ENCODE peak calls at places on chromosome 19, in four cellular contexts. J is H1, G is esophagus squamous epithelium, X is lower lobe of right lung. I is an unnamed sample. For H3K36me3 and H3K9me3, the result is how much of the 10 kb centered on the place peaks cover.

GRCh38 chr19:41904118-41904870 is 21.3 kb downstream of the ARHGEF1 start:
- DNase-seq in X (peak), G (no peak), J (no peak), I (no peak)

GRCh38 chr19:17716309-17716929 is 2.9 kb upstream of the MAP1S start:
- DNase-seq in X (no peak), G (no peak), J (no peak), I (no peak)

GRCh38 chr19:29596885-29597525 is 9.1 kb upstream of the POP4 start:
- DNase-seq in X (no peak), J (no peak), G (no peak), I (no peak)

GRCh38 chr19:56125806-56126590 is 4.9 kb upstream of the ZNF787 start:
- DNase-seq in J (no peak), G (no peak), X (no peak), I (no peak)

GRCh38 chr19:15231256-15231655 is 992 bp downstream of the EPHX3 start:
- DNase-seq in J (no peak), X (no peak), G (no peak), I (no peak)

GRCh38 chr19:1365306-1365963 is 18.3 kb upstream of the NDUFS7 start:
- DNase-seq in J (no peak), G (no peak), X (no peak), I (no peak)

GRCh38 chr19:4523306-4524110 is 5.2 kb upstream of the PLIN4 start:
- DNase-seq in G (no peak), X (peak), J (peak), I (no peak)

GRCh38 chr19:4602915-4603314 is 36.4 kb upstream of the TNFAIP8L1 start:
- DNase-seq in G (no peak), X (no peak), J (no peak), I (no peak)

GRCh38 chr19:58325623-58326022 is 1.2 kb upstream of the ZSCAN22 start:
- DNase-seq in X (no peak), J (no peak), G (no peak), I (no peak)

GRCh38 chr19:29917911-29918310 is 24.1 kb upstream of the URI1 start:
- DNase-seq in G (no peak), X (no peak), J (no peak), I (no peak)

GRCh38 chr19:54435551-54436016 is 13.4 kb upstream of the LENG8 start:
- DNase-seq in G (no peak), X (no peak), J (peak), I (no peak)

GRCh38 chr19:42683917-42684513 is 56.3 kb downstream of the PSG3 start:
- DNase-seq in X (no peak), G (no peak), J (peak), I (no peak)

GRCh38 chr19:7340959-7341837 is 7.5 kb upstream of the ARHGEF18 start:
- DNase-seq in J (peak), G (no peak), X (peak), I (peak)

GRCh38 chr19:952680-953500 is 27.1 kb downstream of the ARID3A start:
- DNase-seq in G (no peak), X (no peak), J (no peak), I (no peak)

GRCh38 chr19:44705502-44706010 is 6.6 kb downstream of the CEACAM16 start:
- DNase-seq in J (no peak), X (no peak), G (no peak), I (no peak)

GRCh38 chr19:51337141-51337860 is 4.6 kb downstream of the VSIG10L start:
- DNase-seq in X (no peak), G (no peak), J (no peak), I (no peak)

GRCh38 chr19:29492761-29493160 is 33.0 kb upstream of the VSTM2B start:
- DNase-seq in J (peak), X (no peak), G (no peak), I (no peak)

GRCh38 chr19:48728882-48729645 is 9.5 kb upstream of the MAMSTR start:
- DNase-seq in G (no peak), X (no peak), J (peak), I (no peak)

GRCh38 chr19:808176-808741 is 11.0 kb downstream of the PTBP1 start:
- DNase-seq in J (no peak), X (no peak), G (no peak), I (no peak)

GRCh38 chr19:29429581-29429980 is 96.2 kb upstream of the VSTM2B start:
- DNase-seq in G (no peak), J (no peak), X (no peak), I (no peak)

GRCh38 chr19:32908641-32909190 is 39.1 kb upstream of the SLC7A9 start:
- DNase-seq in X (no peak), J (no peak), G (no peak), I (no peak)

GRCh38 chr19:14476307-14476662 is 1.1 kb upstream of the PTGER1 start:
- DNase-seq in G (no peak), X (no peak), J (no peak), I (no peak)

GRCh38 chr19:31214997-31215396 is 134.2 kb downstream of the TSHZ3 start:
- DNase-seq in J (no peak), X (no peak), G (no peak), I (no peak)

GRCh38 chr19:31211088-31211487 is 138.1 kb downstream of the TSHZ3 start:
- DNase-seq in J (no peak), G (no peak), X (no peak), I (no peak)

GRCh38 chr19:31214086-31214485 is 135.2 kb downstream of the TSHZ3 start:
- DNase-seq in J (no peak), X (peak), G (peak), I (peak)
- H3K4me3 ChIP-seq in J (no peak), X (no peak), G (no peak), I (no peak)

DNA sequence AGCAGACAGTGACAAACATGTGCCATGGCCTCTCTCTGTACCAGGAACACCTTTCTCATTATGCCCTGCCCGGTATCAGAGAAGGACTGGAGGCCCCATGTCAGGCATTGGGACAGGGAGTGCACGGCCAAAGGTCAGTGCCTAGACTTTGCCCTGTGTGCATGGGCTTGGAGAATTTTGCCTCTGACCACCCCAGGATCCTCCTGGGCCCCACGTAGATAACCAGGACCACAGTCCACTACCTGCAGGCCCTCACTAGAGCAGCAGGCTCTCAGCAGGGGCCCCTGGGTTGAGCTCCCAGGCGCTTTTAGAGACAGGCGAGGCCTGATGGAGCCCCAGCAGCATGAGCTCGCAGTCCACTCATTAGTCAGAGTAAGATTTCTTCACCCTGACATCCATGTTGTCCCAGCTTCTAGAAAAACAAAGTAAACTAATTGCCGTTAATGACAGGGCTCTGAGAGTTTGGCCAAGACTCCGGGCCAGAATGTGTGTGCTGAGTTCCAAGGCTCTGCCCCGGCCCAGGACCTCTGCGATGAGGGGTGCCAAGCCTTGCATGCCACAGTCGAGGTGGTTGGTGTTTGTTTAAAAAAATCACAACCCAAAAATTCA is 42.7 kb downstream of the CAPN12 start:
- DNase-seq in G (no peak), J (no peak), X (no peak), I (no peak)
- H3K36me3 ChIP-seq in G (half or more), J (under half), X (half or more), I (under half)

DNA sequence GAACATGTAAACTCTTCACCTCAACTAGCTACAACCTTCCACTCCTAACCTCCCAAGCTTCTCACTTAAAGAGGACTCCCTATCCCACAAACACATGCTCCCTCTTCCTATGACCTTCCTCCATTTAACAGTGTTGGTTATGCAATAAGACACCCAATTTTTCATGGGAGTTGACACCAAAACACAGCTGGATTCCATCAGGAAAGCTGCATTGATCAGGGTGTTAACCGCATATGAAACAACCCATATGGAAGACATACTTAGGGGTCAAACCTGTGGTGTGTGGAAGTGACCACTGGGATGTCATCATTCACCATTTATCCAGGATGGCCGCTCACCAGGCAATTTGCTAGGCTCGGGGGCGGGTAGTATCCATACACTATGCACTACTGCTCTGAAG is 21.9 kb downstream of the ZNF473 start:
- DNase-seq in J (no peak), G (no peak), X (no peak), I (no peak)
- H3K9me3 ChIP-seq in J (half or more), G (under half), X (under half), I (under half)

GRCh38 chr19:16541526-16542044 is 652 bp downstream of the CHERP start:
- DNase-seq in X (no peak), G (no peak), J (no peak), I (no peak)
- H3K4me3 ChIP-seq in X (peak), G (peak), J (peak), I (peak)

GRCh38 chr19:23351806-23352205 is 43.5 kb downstream of the ZNF91 start:
- DNase-seq in J (no peak), G (no peak), X (no peak), I (no peak)
- H3K36me3 ChIP-seq in J (under half), G (half or more), X (under half), I (under half)

GRCh38 chr19:27846944-27847343 is 1366.0 kb downstream of the UQCRFS1 start:
- DNase-seq in X (no peak), J (no peak), G (no peak), I (no peak)
- H3K9me3 ChIP-seq in X (under half), J (half or more), G (half or more), I (under half)

DNA sequence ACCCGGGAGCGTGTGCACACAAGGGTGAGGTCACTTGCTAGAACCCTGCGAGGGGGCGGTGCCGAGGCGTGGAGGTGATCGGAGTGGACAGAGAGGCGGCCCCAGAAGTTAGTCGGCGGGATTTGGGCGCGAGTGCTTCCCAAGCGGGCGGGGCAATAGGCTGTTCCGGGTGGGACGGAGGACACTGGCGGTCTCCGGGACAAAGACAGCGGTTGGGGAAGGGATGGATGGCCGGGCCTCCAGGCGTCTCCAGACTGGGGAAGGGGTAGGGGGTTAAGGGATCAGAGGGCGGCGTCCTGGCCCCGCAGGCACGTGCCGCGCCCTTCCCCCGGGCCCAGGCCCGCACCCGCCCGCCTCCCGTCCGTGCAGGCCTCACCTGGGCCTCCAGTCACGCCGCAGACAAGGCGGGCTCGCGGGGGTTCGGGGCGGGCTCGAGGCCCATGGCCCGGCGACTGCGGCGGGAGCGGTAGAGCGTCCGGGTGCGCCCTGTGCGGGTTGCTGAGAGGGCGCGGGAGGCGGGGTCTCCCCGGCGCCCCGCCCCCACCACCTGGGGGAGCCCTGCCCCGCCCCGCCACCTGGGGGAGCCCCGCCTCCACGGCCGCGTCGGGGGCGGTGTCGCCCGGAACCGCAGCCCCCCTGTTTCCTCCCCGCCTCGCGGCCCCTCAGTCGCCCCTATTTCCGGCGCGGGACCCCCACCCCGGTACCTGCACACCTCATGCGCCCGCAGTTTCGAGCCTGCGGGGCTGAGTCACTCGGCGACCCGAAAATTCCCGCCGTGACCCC is at the start of gene LPAR2:
- DNase-seq in X (peak), G (no peak), J (peak), I (no peak)
- H3K4me3 ChIP-seq in X (peak), G (peak), J (peak), I (peak)

GRCh38 chr19:11234486-11235075 is 4.8 kb upstream of the ANGPTL8 start:
- DNase-seq in X (no peak), J (no peak), G (no peak), I (no peak)

GRCh38 chr19:11238781-11239376 is 540 bp upstream of the ANGPTL8 start:
- DNase-seq in G (no peak), J (no peak), X (no peak), I (no peak)

GRCh38 chr19:11238041-11238440 is 1.4 kb upstream of the ANGPTL8 start:
- DNase-seq in G (no peak), J (no peak), X (no peak), I (no peak)

GRCh38 chr19:11237321-11237720 is 2.1 kb upstream of the ANGPTL8 start:
- DNase-seq in J (no peak), X (no peak), G (no peak), I (no peak)

DNA sequence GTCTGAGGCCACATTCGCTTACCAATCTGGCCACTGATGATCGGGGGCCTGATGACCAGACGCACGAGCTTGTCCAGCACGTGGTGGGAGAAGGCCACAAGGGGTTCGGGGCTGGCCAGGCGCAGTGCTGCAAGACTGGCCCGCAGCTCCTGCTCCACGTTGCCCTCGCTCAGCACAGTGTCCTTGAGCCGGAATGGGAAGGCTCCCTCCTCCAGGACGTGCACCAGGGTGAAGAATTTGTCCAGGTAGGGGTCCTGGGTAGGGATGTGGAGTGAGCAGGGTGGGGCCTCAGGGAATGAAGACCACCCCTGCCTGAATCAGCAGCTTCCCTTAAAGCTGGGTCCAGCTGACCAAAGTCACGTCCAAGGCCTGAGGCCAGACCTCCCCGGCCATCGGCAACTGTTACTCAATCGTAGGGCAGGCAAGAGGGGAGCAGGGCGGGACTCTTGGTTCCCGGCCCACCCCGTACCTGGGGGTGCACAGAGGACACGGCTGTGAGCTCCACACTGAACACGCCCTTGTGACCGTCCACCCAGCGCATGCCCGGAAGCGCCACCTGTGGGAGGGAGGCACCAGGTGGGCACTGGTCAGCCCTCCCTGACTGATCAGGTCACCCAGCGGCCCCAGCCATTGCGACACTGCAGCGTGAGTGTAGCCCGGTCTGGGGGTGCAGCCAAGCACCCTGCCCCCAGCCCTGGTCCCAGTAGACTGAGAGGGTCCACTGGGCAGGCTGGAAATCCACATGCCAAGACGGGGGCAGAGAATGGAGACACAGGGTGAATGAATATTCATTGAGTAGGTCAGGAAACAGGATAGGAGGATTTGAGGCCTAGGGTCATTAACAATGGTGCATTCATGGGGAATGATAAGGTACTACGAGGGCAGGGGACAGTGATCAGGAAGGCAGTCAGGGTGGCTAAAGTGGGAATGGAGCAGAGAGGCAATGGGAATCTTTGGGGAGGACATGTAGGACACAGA is 2.8 kb upstream of the ANGPTL8 start:
- DNase-seq in J (no peak), X (no peak), G (no peak), I (no peak)
- H3K36me3 ChIP-seq in J (under half), X (half or more), G (half or more), I (under half)

I was measured in SK-N-MC.